ENCODE peak calls at places on chromosome 7, in eight cellular contexts. One of them, this sample, is unnamed.

GRCh38 chr7:29163854-29164253 is 17.5 kb upstream of the CPVL start:
- DNase-seq in GM19239: no peak
- DNase-seq in COR-L47: no peak
- DNase-seq in anterior cingulate cortex: no peak
- DNase-seq in HL-60: no peak
- DNase-seq in NCI-H2171 treated with DMSO at 0.1 percent for 48 hours: no peak
- DNase-seq in T1000: no peak
- DNase-seq in stimulated activated CD4-positive, alpha-beta T cell treated with anti-CD3 and anti-CD28 coated beads, Interleukin-4, amount 100 ng/mL, for 4 hours: no peak
- DNase-seq in this sample: no peak

GRCh38 chr7:40763319-40764287 is 628.8 kb downstream of the SUGCT start:
- DNase-seq in GM19239: no peak
- DNase-seq in COR-L47: no peak
- DNase-seq in anterior cingulate cortex: no peak
- DNase-seq in HL-60: no peak
- DNase-seq in NCI-H2171 treated with DMSO at 0.1 percent for 48 hours: no peak
- DNase-seq in T1000: no peak
- DNase-seq in stimulated activated CD4-positive, alpha-beta T cell treated with anti-CD3 and anti-CD28 coated beads, Interleukin-4, amount 100 ng/mL, for 4 hours: no peak
- DNase-seq in this sample: peak

GRCh38 chr7:138890782-138891445 is 90.3 kb downstream of the KIAA1549 start:
- DNase-seq in GM19239: no peak
- DNase-seq in COR-L47: no peak
- DNase-seq in anterior cingulate cortex: no peak
- DNase-seq in HL-60: no peak
- DNase-seq in NCI-H2171 treated with DMSO at 0.1 percent for 48 hours: no peak
- DNase-seq in T1000: peak
- DNase-seq in stimulated activated CD4-positive, alpha-beta T cell treated with anti-CD3 and anti-CD28 coated beads, Interleukin-4, amount 100 ng/mL, for 4 hours: no peak
- DNase-seq in this sample: no peak

GRCh38 chr7:25314094-25314708 is 85.9 kb upstream of the NPVF start:
- DNase-seq in GM19239: no peak
- DNase-seq in COR-L47: no peak
- DNase-seq in anterior cingulate cortex: no peak
- DNase-seq in HL-60: peak
- DNase-seq in NCI-H2171 treated with DMSO at 0.1 percent for 48 hours: no peak
- DNase-seq in T1000: no peak
- DNase-seq in stimulated activated CD4-positive, alpha-beta T cell treated with anti-CD3 and anti-CD28 coated beads, Interleukin-4, amount 100 ng/mL, for 4 hours: no peak
- DNase-seq in this sample: no peak

GRCh38 chr7:149753370-149754233 is 19.8 kb downstream of the ZNF467 start:
- DNase-seq in GM19239: no peak
- DNase-seq in COR-L47: peak
- DNase-seq in anterior cingulate cortex: no peak
- DNase-seq in HL-60: no peak
- DNase-seq in NCI-H2171 treated with DMSO at 0.1 percent for 48 hours: peak
- DNase-seq in T1000: no peak
- DNase-seq in stimulated activated CD4-positive, alpha-beta T cell treated with anti-CD3 and anti-CD28 coated beads, Interleukin-4, amount 100 ng/mL, for 4 hours: no peak
- DNase-seq in this sample: no peak

GRCh38 chr7:28473567-28474266 is 61.4 kb downstream of the CREB5 start:
- DNase-seq in GM19239: no peak
- DNase-seq in COR-L47: no peak
- DNase-seq in anterior cingulate cortex: no peak
- DNase-seq in HL-60: no peak
- DNase-seq in NCI-H2171 treated with DMSO at 0.1 percent for 48 hours: no peak
- DNase-seq in T1000: no peak
- DNase-seq in stimulated activated CD4-positive, alpha-beta T cell treated with anti-CD3 and anti-CD28 coated beads, Interleukin-4, amount 100 ng/mL, for 4 hours: no peak
- DNase-seq in this sample: no peak

GRCh38 chr7:157408258-157409101 is 71.7 kb downstream of the DNAJB6 start:
- DNase-seq in GM19239: no peak
- DNase-seq in COR-L47: no peak
- DNase-seq in anterior cingulate cortex: no peak
- DNase-seq in HL-60: no peak
- DNase-seq in NCI-H2171 treated with DMSO at 0.1 percent for 48 hours: no peak
- DNase-seq in T1000: no peak
- DNase-seq in stimulated activated CD4-positive, alpha-beta T cell treated with anti-CD3 and anti-CD28 coated beads, Interleukin-4, amount 100 ng/mL, for 4 hours: no peak
- DNase-seq in this sample: no peak

GRCh38 chr7:156220701-156221100 is 408.4 kb upstream of the SHH start:
- DNase-seq in GM19239: no peak
- DNase-seq in COR-L47: no peak
- DNase-seq in anterior cingulate cortex: no peak
- DNase-seq in HL-60: no peak
- DNase-seq in NCI-H2171 treated with DMSO at 0.1 percent for 48 hours: no peak
- DNase-seq in T1000: no peak
- DNase-seq in stimulated activated CD4-positive, alpha-beta T cell treated with anti-CD3 and anti-CD28 coated beads, Interleukin-4, amount 100 ng/mL, for 4 hours: no peak
- DNase-seq in this sample: no peak

GRCh38 chr7:50409856-50410468 is 40.2 kb downstream of the FIGNL1 start:
- DNase-seq in GM19239: no peak
- DNase-seq in COR-L47: no peak
- DNase-seq in anterior cingulate cortex: no peak
- DNase-seq in HL-60: peak
- DNase-seq in NCI-H2171 treated with DMSO at 0.1 percent for 48 hours: no peak
- DNase-seq in T1000: no peak
- DNase-seq in stimulated activated CD4-positive, alpha-beta T cell treated with anti-CD3 and anti-CD28 coated beads, Interleukin-4, amount 100 ng/mL, for 4 hours: no peak
- DNase-seq in this sample: no peak

GRCh38 chr7:83150310-83150709 is 12.4 kb downstream of the PCLO start:
- DNase-seq in GM19239: no peak
- DNase-seq in COR-L47: no peak
- DNase-seq in anterior cingulate cortex: no peak
- DNase-seq in HL-60: no peak
- DNase-seq in NCI-H2171 treated with DMSO at 0.1 percent for 48 hours: no peak
- DNase-seq in T1000: no peak
- DNase-seq in stimulated activated CD4-positive, alpha-beta T cell treated with anti-CD3 and anti-CD28 coated beads, Interleukin-4, amount 100 ng/mL, for 4 hours: no peak
- DNase-seq in this sample: no peak

GRCh38 chr7:52233248-52233647 is 802.2 kb upstream of the POM121L12 start:
- DNase-seq in GM19239: no peak
- DNase-seq in COR-L47: no peak
- DNase-seq in anterior cingulate cortex: no peak
- DNase-seq in HL-60: no peak
- DNase-seq in NCI-H2171 treated with DMSO at 0.1 percent for 48 hours: no peak
- DNase-seq in T1000: no peak
- DNase-seq in stimulated activated CD4-positive, alpha-beta T cell treated with anti-CD3 and anti-CD28 coated beads, Interleukin-4, amount 100 ng/mL, for 4 hours: no peak
- DNase-seq in this sample: no peak

GRCh38 chr7:140977351-140978140 is 37.2 kb downstream of the MRPS33 start:
- DNase-seq in GM19239: no peak
- DNase-seq in COR-L47: no peak
- DNase-seq in anterior cingulate cortex: no peak
- DNase-seq in HL-60: peak
- DNase-seq in NCI-H2171 treated with DMSO at 0.1 percent for 48 hours: peak
- DNase-seq in T1000: no peak
- DNase-seq in stimulated activated CD4-positive, alpha-beta T cell treated with anti-CD3 and anti-CD28 coated beads, Interleukin-4, amount 100 ng/mL, for 4 hours: no peak
- DNase-seq in this sample: no peak

GRCh38 chr7:137681657-137682562 is 164.9 kb downstream of the DGKI start:
- DNase-seq in GM19239: no peak
- DNase-seq in COR-L47: no peak
- DNase-seq in anterior cingulate cortex: no peak
- DNase-seq in HL-60: no peak
- DNase-seq in NCI-H2171 treated with DMSO at 0.1 percent for 48 hours: no peak
- DNase-seq in T1000: peak
- DNase-seq in stimulated activated CD4-positive, alpha-beta T cell treated with anti-CD3 and anti-CD28 coated beads, Interleukin-4, amount 100 ng/mL, for 4 hours: no peak
- DNase-seq in this sample: no peak

GRCh38 chr7:146591976-146592375 is 475.4 kb downstream of the CNTNAP2 start:
- DNase-seq in GM19239: no peak
- DNase-seq in COR-L47: no peak
- DNase-seq in anterior cingulate cortex: no peak
- DNase-seq in HL-60: no peak
- DNase-seq in NCI-H2171 treated with DMSO at 0.1 percent for 48 hours: no peak
- DNase-seq in T1000: no peak
- DNase-seq in stimulated activated CD4-positive, alpha-beta T cell treated with anti-CD3 and anti-CD28 coated beads, Interleukin-4, amount 100 ng/mL, for 4 hours: no peak
- DNase-seq in this sample: no peak

GRCh38 chr7:133977409-133978274 is 149.5 kb upstream of the LRGUK start:
- DNase-seq in GM19239: no peak
- DNase-seq in COR-L47: no peak
- DNase-seq in anterior cingulate cortex: no peak
- DNase-seq in HL-60: no peak
- DNase-seq in NCI-H2171 treated with DMSO at 0.1 percent for 48 hours: no peak
- DNase-seq in T1000: no peak
- DNase-seq in stimulated activated CD4-positive, alpha-beta T cell treated with anti-CD3 and anti-CD28 coated beads, Interleukin-4, amount 100 ng/mL, for 4 hours: no peak
- DNase-seq in this sample: no peak

GRCh38 chr7:128063025-128063560 is 31.9 kb upstream of the LRRC4 start:
- DNase-seq in GM19239: no peak
- DNase-seq in COR-L47: no peak
- DNase-seq in anterior cingulate cortex: no peak
- DNase-seq in HL-60: no peak
- DNase-seq in NCI-H2171 treated with DMSO at 0.1 percent for 48 hours: no peak
- DNase-seq in T1000: no peak
- DNase-seq in stimulated activated CD4-positive, alpha-beta T cell treated with anti-CD3 and anti-CD28 coated beads, Interleukin-4, amount 100 ng/mL, for 4 hours: no peak
- DNase-seq in this sample: no peak

GRCh38 chr7:54546081-54546985 is 4.2 kb downstream of the VSTM2A start:
- DNase-seq in GM19239: no peak
- DNase-seq in COR-L47: peak
- DNase-seq in anterior cingulate cortex: no peak
- DNase-seq in HL-60: no peak
- DNase-seq in NCI-H2171 treated with DMSO at 0.1 percent for 48 hours: no peak
- DNase-seq in T1000: no peak
- DNase-seq in stimulated activated CD4-positive, alpha-beta T cell treated with anti-CD3 and anti-CD28 coated beads, Interleukin-4, amount 100 ng/mL, for 4 hours: no peak
- DNase-seq in this sample: no peak

GRCh38 chr7:48083114-48083830 is 5.8 kb upstream of the UPP1 start:
- DNase-seq in GM19239: no peak
- DNase-seq in COR-L47: no peak
- DNase-seq in anterior cingulate cortex: no peak
- DNase-seq in HL-60: no peak
- DNase-seq in NCI-H2171 treated with DMSO at 0.1 percent for 48 hours: no peak
- DNase-seq in T1000: no peak
- DNase-seq in stimulated activated CD4-positive, alpha-beta T cell treated with anti-CD3 and anti-CD28 coated beads, Interleukin-4, amount 100 ng/mL, for 4 hours: no peak
- DNase-seq in this sample: peak

GRCh38 chr7:140684066-140684950 is 11.6 kb downstream of the ADCK2 start:
- DNase-seq in GM19239: no peak
- DNase-seq in COR-L47: no peak
- DNase-seq in anterior cingulate cortex: no peak
- DNase-seq in HL-60: no peak
- DNase-seq in NCI-H2171 treated with DMSO at 0.1 percent for 48 hours: no peak
- DNase-seq in T1000: no peak
- DNase-seq in stimulated activated CD4-positive, alpha-beta T cell treated with anti-CD3 and anti-CD28 coated beads, Interleukin-4, amount 100 ng/mL, for 4 hours: no peak
- DNase-seq in this sample: no peak

GRCh38 chr7:71343039-71343438 is 211.1 kb downstream of the GALNT17 start:
- DNase-seq in GM19239: no peak
- DNase-seq in COR-L47: no peak
- DNase-seq in anterior cingulate cortex: no peak
- DNase-seq in HL-60: no peak
- DNase-seq in NCI-H2171 treated with DMSO at 0.1 percent for 48 hours: peak
- DNase-seq in T1000: no peak
- DNase-seq in stimulated activated CD4-positive, alpha-beta T cell treated with anti-CD3 and anti-CD28 coated beads, Interleukin-4, amount 100 ng/mL, for 4 hours: no peak
- DNase-seq in this sample: no peak

GRCh38 chr7:105177026-105177425 is 163.0 kb downstream of the KMT2E start:
- DNase-seq in GM19239: no peak
- DNase-seq in COR-L47: no peak
- DNase-seq in anterior cingulate cortex: no peak
- DNase-seq in HL-60: no peak
- DNase-seq in NCI-H2171 treated with DMSO at 0.1 percent for 48 hours: no peak
- DNase-seq in T1000: no peak
- DNase-seq in stimulated activated CD4-positive, alpha-beta T cell treated with anti-CD3 and anti-CD28 coated beads, Interleukin-4, amount 100 ng/mL, for 4 hours: no peak
- DNase-seq in this sample: no peak

GRCh38 chr7:70384891-70385290 is 747.1 kb upstream of the GALNT17 start:
- DNase-seq in GM19239: no peak
- DNase-seq in COR-L47: no peak
- DNase-seq in anterior cingulate cortex: no peak
- DNase-seq in HL-60: no peak
- DNase-seq in NCI-H2171 treated with DMSO at 0.1 percent for 48 hours: no peak
- DNase-seq in T1000: no peak
- DNase-seq in stimulated activated CD4-positive, alpha-beta T cell treated with anti-CD3 and anti-CD28 coated beads, Interleukin-4, amount 100 ng/mL, for 4 hours: no peak
- DNase-seq in this sample: no peak

GRCh38 chr7:98177553-98177952 is 33.7 kb upstream of the BHLHA15 start:
- DNase-seq in GM19239: no peak
- DNase-seq in COR-L47: no peak
- DNase-seq in anterior cingulate cortex: no peak
- DNase-seq in HL-60: no peak
- DNase-seq in NCI-H2171 treated with DMSO at 0.1 percent for 48 hours: no peak
- DNase-seq in T1000: no peak
- DNase-seq in stimulated activated CD4-positive, alpha-beta T cell treated with anti-CD3 and anti-CD28 coated beads, Interleukin-4, amount 100 ng/mL, for 4 hours: no peak
- DNase-seq in this sample: no peak

GRCh38 chr7:45435846-45436245 is 138.3 kb upstream of the ADCY1 start:
- DNase-seq in GM19239: no peak
- DNase-seq in COR-L47: no peak
- DNase-seq in anterior cingulate cortex: no peak
- DNase-seq in HL-60: no peak
- DNase-seq in NCI-H2171 treated with DMSO at 0.1 percent for 48 hours: no peak
- DNase-seq in T1000: no peak
- DNase-seq in stimulated activated CD4-positive, alpha-beta T cell treated with anti-CD3 and anti-CD28 coated beads, Interleukin-4, amount 100 ng/mL, for 4 hours: no peak
- DNase-seq in this sample: no peak

GRCh38 chr7:30222519-30223213 is 61.7 kb upstream of the ZNRF2 start:
- DNase-seq in GM19239: no peak
- DNase-seq in COR-L47: no peak
- DNase-seq in anterior cingulate cortex: no peak
- DNase-seq in HL-60: no peak
- DNase-seq in NCI-H2171 treated with DMSO at 0.1 percent for 48 hours: no peak
- DNase-seq in T1000: no peak
- DNase-seq in stimulated activated CD4-positive, alpha-beta T cell treated with anti-CD3 and anti-CD28 coated beads, Interleukin-4, amount 100 ng/mL, for 4 hours: no peak
- DNase-seq in this sample: no peak

GRCh38 chr7:107718456-107719193 is 25.3 kb upstream of the CBLL1 start:
- DNase-seq in GM19239: no peak
- DNase-seq in COR-L47: no peak
- DNase-seq in anterior cingulate cortex: no peak
- DNase-seq in HL-60: no peak
- DNase-seq in NCI-H2171 treated with DMSO at 0.1 percent for 48 hours: no peak
- DNase-seq in T1000: no peak
- DNase-seq in stimulated activated CD4-positive, alpha-beta T cell treated with anti-CD3 and anti-CD28 coated beads, Interleukin-4, amount 100 ng/mL, for 4 hours: no peak
- DNase-seq in this sample: no peak

GRCh38 chr7:32075612-32076011 is 5.4 kb upstream of the PDE1C start:
- DNase-seq in GM19239: no peak
- DNase-seq in COR-L47: no peak
- DNase-seq in anterior cingulate cortex: no peak
- DNase-seq in HL-60: no peak
- DNase-seq in NCI-H2171 treated with DMSO at 0.1 percent for 48 hours: no peak
- DNase-seq in T1000: no peak
- DNase-seq in stimulated activated CD4-positive, alpha-beta T cell treated with anti-CD3 and anti-CD28 coated beads, Interleukin-4, amount 100 ng/mL, for 4 hours: no peak
- DNase-seq in this sample: no peak

GRCh38 chr7:137731436-137731835 is 115.3 kb downstream of the DGKI start:
- DNase-seq in GM19239: no peak
- DNase-seq in COR-L47: no peak
- DNase-seq in anterior cingulate cortex: no peak
- DNase-seq in HL-60: no peak
- DNase-seq in NCI-H2171 treated with DMSO at 0.1 percent for 48 hours: no peak
- DNase-seq in T1000: no peak
- DNase-seq in stimulated activated CD4-positive, alpha-beta T cell treated with anti-CD3 and anti-CD28 coated beads, Interleukin-4, amount 100 ng/mL, for 4 hours: no peak
- DNase-seq in this sample: no peak